ENCODE peak calls at places on chromosomes 5 and 9, in eight cellular contexts. One of them, this sample, is unnamed.

GRCh38 chr9:128045876-128046275 is 21.2 kb downstream of the NAIF1 start:
- DNase-seq in natural killer cell: no peak
- DNase-seq in OCI-LY7: no peak
- DNase-seq in kidney tubule cell: no peak
- DNase-seq in Panc1: no peak
- DNase-seq in HS-5: no peak
- DNase-seq in glutamatergic neuron: no peak
- DNase-seq in IMR-90: no peak
- DNase-seq in this sample: no peak

GRCh38 chr5:14190194-14191164 is 47.3 kb downstream of the TRIO start:
- DNase-seq in natural killer cell: no peak
- DNase-seq in OCI-LY7: no peak
- DNase-seq in kidney tubule cell: peak; percentile 98
- DNase-seq in Panc1: peak; percentile 98
- DNase-seq in HS-5: peak; percentile 100
- DNase-seq in glutamatergic neuron: no peak
- DNase-seq in IMR-90: peak; percentile 99
- DNase-seq in this sample: no peak

GRCh38 chr9:128370367-128370751 is 815 bp upstream of the URM1 start:
- DNase-seq in natural killer cell: no peak
- DNase-seq in OCI-LY7: no peak
- DNase-seq in kidney tubule cell: no peak
- DNase-seq in Panc1: no peak
- DNase-seq in HS-5: no peak
- DNase-seq in glutamatergic neuron: no peak
- DNase-seq in IMR-90: no peak
- DNase-seq in this sample: no peak

GRCh38 chr5:73256012-73256411 is 83.0 kb downstream of the TMEM174 start:
- DNase-seq in natural killer cell: no peak
- DNase-seq in OCI-LY7: no peak
- DNase-seq in kidney tubule cell: no peak
- DNase-seq in Panc1: no peak
- DNase-seq in HS-5: no peak
- DNase-seq in glutamatergic neuron: no peak
- DNase-seq in IMR-90: no peak
- DNase-seq in this sample: no peak

GRCh38 chr5:36530249-36530648 is 76.2 kb upstream of the SLC1A3 start:
- DNase-seq in natural killer cell: no peak
- DNase-seq in OCI-LY7: no peak
- DNase-seq in kidney tubule cell: no peak
- DNase-seq in Panc1: no peak
- DNase-seq in HS-5: no peak
- DNase-seq in glutamatergic neuron: no peak
- DNase-seq in IMR-90: no peak
- DNase-seq in this sample: no peak

GRCh38 chr5:32339198-32339597 is 26.5 kb upstream of the MTMR12 start:
- DNase-seq in natural killer cell: no peak
- DNase-seq in OCI-LY7: peak; percentile 72
- DNase-seq in kidney tubule cell: peak; percentile 22
- DNase-seq in Panc1: no peak
- DNase-seq in HS-5: no peak
- DNase-seq in glutamatergic neuron: no peak
- DNase-seq in IMR-90: peak; percentile 16
- DNase-seq in this sample: no peak

GRCh38 chr9:137494104-137494544 is 35.0 kb upstream of the NSMF start:
- DNase-seq in natural killer cell: no peak
- DNase-seq in OCI-LY7: no peak
- DNase-seq in kidney tubule cell: no peak
- DNase-seq in Panc1: no peak
- DNase-seq in HS-5: no peak
- DNase-seq in glutamatergic neuron: no peak
- DNase-seq in IMR-90: no peak
- DNase-seq in this sample: no peak

GRCh38 chr5:90915393-90915792 is 356.8 kb downstream of the ADGRV1 start:
- DNase-seq in natural killer cell: no peak
- DNase-seq in OCI-LY7: no peak
- DNase-seq in kidney tubule cell: peak; percentile 40
- DNase-seq in Panc1: no peak
- DNase-seq in HS-5: no peak
- DNase-seq in glutamatergic neuron: no peak
- DNase-seq in IMR-90: no peak
- DNase-seq in this sample: no peak

GRCh38 chr9:134629586-134630392 is 11.8 kb upstream of the COL5A1 start:
- DNase-seq in natural killer cell: no peak
- DNase-seq in OCI-LY7: no peak
- DNase-seq in kidney tubule cell: no peak
- DNase-seq in Panc1: no peak
- DNase-seq in HS-5: no peak
- DNase-seq in glutamatergic neuron: peak; percentile 5
- DNase-seq in IMR-90: no peak
- DNase-seq in this sample: no peak

GRCh38 chr9:14148501-14149103 is 165.3 kb downstream of the NFIB start:
- DNase-seq in natural killer cell: no peak
- DNase-seq in OCI-LY7: no peak
- DNase-seq in kidney tubule cell: peak; percentile 29
- DNase-seq in Panc1: no peak
- DNase-seq in HS-5: no peak
- DNase-seq in glutamatergic neuron: no peak
- DNase-seq in IMR-90: no peak
- DNase-seq in this sample: no peak

GRCh38 chr5:10310073-10310779 is 2.5 kb upstream of the CMBL start:
- DNase-seq in natural killer cell: no peak
- DNase-seq in OCI-LY7: no peak
- DNase-seq in kidney tubule cell: peak; percentile 88
- DNase-seq in Panc1: no peak
- DNase-seq in HS-5: peak; percentile 22
- DNase-seq in glutamatergic neuron: no peak
- DNase-seq in IMR-90: peak; percentile 59
- DNase-seq in this sample: peak; percentile 44

GRCh38 chr9:99807276-99807852 is 14.3 kb upstream of the NR4A3 start:
- DNase-seq in natural killer cell: peak; percentile 49
- DNase-seq in OCI-LY7: peak; percentile 70
- DNase-seq in kidney tubule cell: peak; percentile 61
- DNase-seq in Panc1: no peak
- DNase-seq in HS-5: peak; percentile 23
- DNase-seq in glutamatergic neuron: peak; percentile 64
- DNase-seq in IMR-90: peak; percentile 59
- DNase-seq in this sample: peak; percentile 53

GRCh38 chr9:4592886-4593285 is 69.2 kb upstream of the PLPP6 start:
- DNase-seq in natural killer cell: no peak
- DNase-seq in OCI-LY7: no peak
- DNase-seq in kidney tubule cell: no peak
- DNase-seq in Panc1: no peak
- DNase-seq in HS-5: no peak
- DNase-seq in glutamatergic neuron: no peak
- DNase-seq in IMR-90: no peak
- DNase-seq in this sample: no peak

GRCh38 chr5:69134126-69134525 is 32.8 kb upstream of the CCNB1 start:
- DNase-seq in natural killer cell: no peak
- DNase-seq in OCI-LY7: no peak
- DNase-seq in kidney tubule cell: no peak
- DNase-seq in Panc1: no peak
- DNase-seq in HS-5: no peak
- DNase-seq in glutamatergic neuron: no peak
- DNase-seq in IMR-90: no peak
- DNase-seq in this sample: no peak

GRCh38 chr5:52356311-52356918 is 431.3 kb upstream of the ITGA1 start:
- DNase-seq in natural killer cell: no peak
- DNase-seq in OCI-LY7: peak; percentile 2
- DNase-seq in kidney tubule cell: no peak
- DNase-seq in Panc1: peak; percentile 2
- DNase-seq in HS-5: peak; percentile 11
- DNase-seq in glutamatergic neuron: no peak
- DNase-seq in IMR-90: peak; percentile 2
- DNase-seq in this sample: peak; percentile 54

GRCh38 chr9:129151469-129151868 is 26.6 kb downstream of the IER5L start:
- DNase-seq in natural killer cell: no peak
- DNase-seq in OCI-LY7: no peak
- DNase-seq in kidney tubule cell: no peak
- DNase-seq in Panc1: no peak
- DNase-seq in HS-5: no peak
- DNase-seq in glutamatergic neuron: no peak
- DNase-seq in IMR-90: no peak
- DNase-seq in this sample: no peak

GRCh38 chr9:84297162-84297821 is 43.3 kb downstream of the SLC28A3 start:
- DNase-seq in natural killer cell: no peak
- DNase-seq in OCI-LY7: no peak
- DNase-seq in kidney tubule cell: peak; percentile 85
- DNase-seq in Panc1: no peak
- DNase-seq in HS-5: peak; percentile 52
- DNase-seq in glutamatergic neuron: no peak
- DNase-seq in IMR-90: peak; percentile 84
- DNase-seq in this sample: no peak

GRCh38 chr5:15010936-15011335 is 139.4 kb upstream of the ANKH start:
- DNase-seq in natural killer cell: no peak
- DNase-seq in OCI-LY7: no peak
- DNase-seq in kidney tubule cell: no peak
- DNase-seq in Panc1: no peak
- DNase-seq in HS-5: no peak
- DNase-seq in glutamatergic neuron: no peak
- DNase-seq in IMR-90: no peak
- DNase-seq in this sample: no peak

GRCh38 chr9:23825700-23826099 is 340 bp downstream of the ELAVL2 start:
- DNase-seq in natural killer cell: no peak
- DNase-seq in OCI-LY7: no peak
- DNase-seq in kidney tubule cell: peak; percentile 13
- DNase-seq in Panc1: no peak
- DNase-seq in HS-5: no peak
- DNase-seq in glutamatergic neuron: no peak
- DNase-seq in IMR-90: no peak
- DNase-seq in this sample: no peak

GRCh38 chr5:93850311-93850710 is 108.9 kb upstream of the POU5F2 start:
- DNase-seq in natural killer cell: no peak
- DNase-seq in OCI-LY7: no peak
- DNase-seq in kidney tubule cell: no peak
- DNase-seq in Panc1: no peak
- DNase-seq in HS-5: no peak
- DNase-seq in glutamatergic neuron: no peak
- DNase-seq in IMR-90: no peak
- DNase-seq in this sample: no peak

GRCh38 chr9:130756460-130757152 is 63.0 kb downstream of the EXOSC2 start:
- DNase-seq in natural killer cell: no peak
- DNase-seq in OCI-LY7: no peak
- DNase-seq in kidney tubule cell: no peak
- DNase-seq in Panc1: no peak
- DNase-seq in HS-5: no peak
- DNase-seq in glutamatergic neuron: no peak
- DNase-seq in IMR-90: no peak
- DNase-seq in this sample: no peak

GRCh38 chr5:8700222-8700621 is 831.3 kb downstream of the MTRR start:
- DNase-seq in natural killer cell: no peak
- DNase-seq in OCI-LY7: no peak
- DNase-seq in kidney tubule cell: no peak
- DNase-seq in Panc1: no peak
- DNase-seq in HS-5: no peak
- DNase-seq in glutamatergic neuron: no peak
- DNase-seq in IMR-90: peak; percentile 61
- DNase-seq in this sample: no peak

GRCh38 chr9:98805506-98806272 is 1.8 kb upstream of the GALNT12 start:
- DNase-seq in natural killer cell: no peak
- DNase-seq in OCI-LY7: no peak
- DNase-seq in kidney tubule cell: peak; percentile 30
- DNase-seq in Panc1: no peak
- DNase-seq in HS-5: no peak
- DNase-seq in glutamatergic neuron: no peak
- DNase-seq in IMR-90: peak; percentile 86
- DNase-seq in this sample: no peak

GRCh38 chr5:128144491-128144890 is 60.9 kb downstream of the SLC12A2 start:
- DNase-seq in natural killer cell: no peak
- DNase-seq in OCI-LY7: no peak
- DNase-seq in kidney tubule cell: peak; percentile 59
- DNase-seq in Panc1: no peak
- DNase-seq in HS-5: no peak
- DNase-seq in glutamatergic neuron: no peak
- DNase-seq in IMR-90: peak; percentile 70
- DNase-seq in this sample: no peak

GRCh38 chr9:130400870-130401269 is 43.9 kb upstream of the ASS1 start:
- DNase-seq in natural killer cell: no peak
- DNase-seq in OCI-LY7: no peak
- DNase-seq in kidney tubule cell: no peak
- DNase-seq in Panc1: no peak
- DNase-seq in HS-5: no peak
- DNase-seq in glutamatergic neuron: no peak
- DNase-seq in IMR-90: no peak
- DNase-seq in this sample: no peak

GRCh38 chr9:69499959-69500358 is 172.2 kb downstream of the APBA1 start:
- DNase-seq in natural killer cell: no peak
- DNase-seq in OCI-LY7: no peak
- DNase-seq in kidney tubule cell: no peak
- DNase-seq in Panc1: no peak
- DNase-seq in HS-5: no peak
- DNase-seq in glutamatergic neuron: no peak
- DNase-seq in IMR-90: no peak
- DNase-seq in this sample: no peak

GRCh38 chr5:2724031-2724581 is 27.4 kb downstream of the IRX2 start:
- DNase-seq in natural killer cell: no peak
- DNase-seq in OCI-LY7: no peak
- DNase-seq in kidney tubule cell: no peak
- DNase-seq in Panc1: no peak
- DNase-seq in HS-5: no peak
- DNase-seq in glutamatergic neuron: no peak
- DNase-seq in IMR-90: no peak
- DNase-seq in this sample: no peak

GRCh38 chr5:36522746-36523065 is 83.7 kb upstream of the SLC1A3 start:
- DNase-seq in natural killer cell: no peak
- DNase-seq in OCI-LY7: no peak
- DNase-seq in kidney tubule cell: no peak
- DNase-seq in Panc1: no peak
- DNase-seq in HS-5: no peak
- DNase-seq in glutamatergic neuron: no peak
- DNase-seq in IMR-90: no peak
- DNase-seq in this sample: no peak

GRCh38 chr5:77842247-77842646 is 66.1 kb upstream of the TBCA start:
- DNase-seq in natural killer cell: no peak
- DNase-seq in OCI-LY7: no peak
- DNase-seq in kidney tubule cell: no peak
- DNase-seq in Panc1: no peak
- DNase-seq in HS-5: no peak
- DNase-seq in glutamatergic neuron: no peak
- DNase-seq in IMR-90: no peak
- DNase-seq in this sample: no peak

GRCh38 chr5:73417307-73418035 is 31.1 kb downstream of the FOXD1 start:
- DNase-seq in natural killer cell: no peak
- DNase-seq in OCI-LY7: no peak
- DNase-seq in kidney tubule cell: no peak
- DNase-seq in Panc1: no peak
- DNase-seq in HS-5: no peak
- DNase-seq in glutamatergic neuron: no peak
- DNase-seq in IMR-90: peak; percentile 75
- DNase-seq in this sample: no peak

GRCh38 chr5:139422307-139422893 is 16.9 kb downstream of the DNAJC18 start:
- DNase-seq in natural killer cell: no peak
- DNase-seq in OCI-LY7: peak; percentile 79
- DNase-seq in kidney tubule cell: peak; percentile 74
- DNase-seq in Panc1: peak; percentile 63
- DNase-seq in HS-5: no peak
- DNase-seq in glutamatergic neuron: no peak
- DNase-seq in IMR-90: peak; percentile 78
- DNase-seq in this sample: peak; percentile 82

GRCh38 chr5:36442796-36443195 is 141.1 kb upstream of the RANBP3L start:
- DNase-seq in natural killer cell: no peak
- DNase-seq in OCI-LY7: no peak
- DNase-seq in kidney tubule cell: peak; percentile 50
- DNase-seq in Panc1: no peak
- DNase-seq in HS-5: peak; percentile 72
- DNase-seq in glutamatergic neuron: no peak
- DNase-seq in IMR-90: peak; percentile 37
- DNase-seq in this sample: no peak

GRCh38 chr5:124675921-124676846 is 70.3 kb downstream of the ZNF608 start:
- DNase-seq in natural killer cell: no peak
- DNase-seq in OCI-LY7: no peak
- DNase-seq in kidney tubule cell: no peak
- DNase-seq in Panc1: no peak
- DNase-seq in HS-5: no peak
- DNase-seq in glutamatergic neuron: no peak
- DNase-seq in IMR-90: no peak
- DNase-seq in this sample: no peak

GRCh38 chr5:65823820-65824445 is 101.9 kb downstream of the NLN start:
- DNase-seq in natural killer cell: no peak
- DNase-seq in OCI-LY7: no peak
- DNase-seq in kidney tubule cell: peak; percentile 17
- DNase-seq in Panc1: no peak
- DNase-seq in HS-5: no peak
- DNase-seq in glutamatergic neuron: no peak
- DNase-seq in IMR-90: no peak
- DNase-seq in this sample: no peak